ENCODE peak calls at places on chromosomes 4 and X, in ten cellular contexts. M, X, L, F, T, J, H, P, E and C are unnamed samples.
A peak's percentile ranks its signal among the peaks of the same experiment; 100 is the strongest.

GRCh38 chrX:136710324-136710951 is 62.5 kb downstream of the CD40LG start:
- DNase-seq in M (no peak), X (no peak), L (no peak), F (no peak), T (peak; percentile 25), J (no peak), H (no peak), P (no peak), E (peak; percentile 32), C (peak; percentile 53)

GRCh38 chr4:146469053-146469452 is 52.7 kb downstream of the SLC10A7 start:
- DNase-seq in M (no peak), X (no peak), L (no peak), F (no peak), T (no peak), J (no peak), H (no peak), P (no peak), E (no peak), C (no peak)

GRCh38 chrX:9341305-9342201 is 123.3 kb upstream of the TBL1X start:
- DNase-seq in M (no peak), X (peak; percentile 68), L (peak; percentile 19), F (peak; percentile 74), T (peak; percentile 62), J (peak; percentile 5), H (no peak), P (peak; percentile 69), E (peak; percentile 55), C (peak; percentile 38)

GRCh38 chrX:87299563-87300160 is 217.9 kb upstream of the KLHL4 start:
- DNase-seq in M (no peak), X (peak; percentile 0), L (peak; percentile 0), F (peak; percentile 32), T (no peak), J (peak; percentile 33), H (no peak), P (peak; percentile 1), E (peak; percentile 11), C (no peak)

GRCh38 chr4:145480257-145480656 is 1.4 kb upstream of the SMAD1 start:
- DNase-seq in M (no peak), X (peak; percentile 31), L (no peak), F (no peak), T (no peak), J (no peak), H (no peak), P (no peak), E (no peak), C (no peak)

GRCh38 chrX:21813612-21814368 is 25.6 kb upstream of the MBTPS2 start:
- DNase-seq in M (no peak), X (no peak), L (no peak), F (no peak), T (no peak), J (no peak), H (no peak), P (no peak), E (no peak), C (no peak)

GRCh38 chr4:156558365-156559025 is 413.1 kb downstream of the PDGFC start:
- DNase-seq in M (no peak), X (no peak), L (peak; percentile 50), F (no peak), T (no peak), J (no peak), H (no peak), P (no peak), E (peak; percentile 81), C (no peak)

GRCh38 chr4:55032788-55033187 is 92.6 kb downstream of the KDR start:
- DNase-seq in M (no peak), X (no peak), L (no peak), F (peak; percentile 58), T (no peak), J (no peak), H (no peak), P (no peak), E (no peak), C (no peak)

GRCh38 chr4:76024007-76024406 is 710 bp upstream of the CXCL10 start:
- DNase-seq in M (no peak), X (no peak), L (no peak), F (no peak), T (no peak), J (no peak), H (no peak), P (no peak), E (no peak), C (peak; percentile 28)

GRCh38 chrX:154607370-154607769 is 11.7 kb downstream of the CTAG1B start:
- DNase-seq in M (no peak), X (no peak), L (peak; percentile 91), F (no peak), T (no peak), J (peak; percentile 76), H (no peak), P (no peak), E (no peak), C (no peak)

GRCh38 chrX:102339312-102340298 is 92.6 kb downstream of the NXF2 start:
- DNase-seq in M (no peak), X (no peak), L (no peak), F (no peak), T (peak; percentile 3), J (no peak), H (no peak), P (no peak), E (no peak), C (no peak)

GRCh38 chr4:145302725-145303124 is 122.3 kb upstream of the OTUD4 start:
- DNase-seq in M (no peak), X (no peak), L (no peak), F (no peak), T (no peak), J (no peak), H (no peak), P (no peak), E (no peak), C (no peak)

GRCh38 chrX:18545771-18546170 is 120.4 kb downstream of the CDKL5 start:
- DNase-seq in M (no peak), X (no peak), L (no peak), F (no peak), T (no peak), J (no peak), H (no peak), P (no peak), E (no peak), C (no peak)

GRCh38 chrX:70386240-70386639 is 36.9 kb upstream of the GDPD2 start:
- DNase-seq in M (no peak), X (no peak), L (no peak), F (no peak), T (no peak), J (no peak), H (no peak), P (no peak), E (peak; percentile 33), C (no peak)

GRCh38 chrX:81120270-81120935 is 81.3 kb downstream of the HMGN5 start:
- DNase-seq in M (no peak), X (no peak), L (no peak), F (no peak), T (no peak), J (no peak), H (no peak), P (no peak), E (no peak), C (no peak)

GRCh38 chrX:129679856-129680255 is 25.1 kb upstream of the APLN start:
- DNase-seq in M (no peak), X (no peak), L (peak; percentile 79), F (no peak), T (no peak), J (peak; percentile 63), H (no peak), P (no peak), E (no peak), C (no peak)

GRCh38 chrX:22690116-22690515 is 309.6 kb upstream of the DDX53 start:
- DNase-seq in M (no peak), X (no peak), L (no peak), F (peak; percentile 3), T (no peak), J (peak; percentile 60), H (no peak), P (no peak), E (no peak), C (no peak)

GRCh38 chr4:38982356-38983095 is 49.7 kb downstream of the TMEM156 start:
- DNase-seq in M (no peak), X (no peak), L (no peak), F (no peak), T (no peak), J (no peak), H (no peak), P (no peak), E (no peak), C (no peak)

GRCh38 chr4:139954512-139954911 is 199.5 kb downstream of the MAML3 start:
- DNase-seq in M (no peak), X (no peak), L (no peak), F (no peak), T (no peak), J (no peak), H (no peak), P (no peak), E (no peak), C (no peak)

GRCh38 chrX:10986616-10987015 is 124.5 kb upstream of the HCCS start:
- DNase-seq in M (no peak), X (no peak), L (no peak), F (no peak), T (no peak), J (no peak), H (no peak), P (no peak), E (no peak), C (no peak)

GRCh38 chr4:108240356-108240755 is 71.6 kb upstream of the LEF1 start:
- DNase-seq in M (no peak), X (no peak), L (no peak), F (no peak), T (no peak), J (no peak), H (no peak), P (no peak), E (peak; percentile 71), C (no peak)